ENCODE peak calls at places on chromosome 10, in ten cellular contexts. T is ascending aorta, P is heart left ventricle, A is endodermal cell, K is cardiac muscle cell, Z is lower leg skin, M is cardiac fibroblast, H is HFF-Myc, C is PC-9, E is upper lobe of right lung. F is an unnamed sample.

GRCh38 chr10:115402690-115403089 is 309.5 kb downstream of the ATRNL1 start:
- DNase-seq in T (no peak), P (no peak), A (no peak), K (peak; percentile 71), Z (no peak), M (peak; percentile 42), H (no peak), C (no peak), E (no peak), F (no peak)

GRCh38 chr10:69348824-69349541 is 67.7 kb downstream of the TACR2 start:
- DNase-seq in T (peak; percentile 91), P (peak; percentile 64), A (no peak), K (peak; percentile 90), Z (peak; percentile 94), M (peak; percentile 93), H (peak; percentile 27), C (peak; percentile 88), E (no peak), F (peak; percentile 88)

GRCh38 chr10:792083-792791 is 102.8 kb upstream of the DIP2C start:
- DNase-seq in T (no peak), P (no peak), A (peak; percentile 29), K (no peak), Z (peak; percentile 72), M (no peak), H (no peak), C (no peak), E (no peak), F (no peak)

GRCh38 chr10:45243261-45243660 is 72.1 kb downstream of the OR13A1 start:
- DNase-seq in T (no peak), P (no peak), A (no peak), K (no peak), Z (no peak), M (no peak), H (no peak), C (no peak), E (no peak), F (no peak)

GRCh38 chr10:86535057-86535882 is 13.7 kb upstream of the WAPL start:
- DNase-seq in T (peak; percentile 77), P (peak; percentile 88), A (peak; percentile 91), K (peak; percentile 39), Z (peak; percentile 93), M (peak; percentile 32), H (no peak), C (peak; percentile 74), E (peak; percentile 94), F (no peak)

GRCh38 chr10:25820496-25821415 is 113.3 kb upstream of the MYO3A start:
- DNase-seq in T (no peak), P (no peak), A (no peak), K (no peak), Z (no peak), M (peak; percentile 15), H (no peak), C (no peak), E (no peak), F (no peak)

GRCh38 chr10:18340496-18341051 is 200.3 kb downstream of the CACNB2 start:
- DNase-seq in T (no peak), P (peak; percentile 78), A (no peak), K (peak; percentile 29), Z (no peak), M (peak; percentile 38), H (no peak), C (no peak), E (no peak), F (no peak)

GRCh38 chr10:133318494-133319127 is 9.9 kb downstream of the ZNF511 start:
- DNase-seq in T (no peak), P (peak; percentile 58), A (peak; percentile 93), K (peak; percentile 65), Z (peak; percentile 89), M (peak; percentile 55), H (no peak), C (peak; percentile 56), E (peak; percentile 85), F (no peak)

DNA sequence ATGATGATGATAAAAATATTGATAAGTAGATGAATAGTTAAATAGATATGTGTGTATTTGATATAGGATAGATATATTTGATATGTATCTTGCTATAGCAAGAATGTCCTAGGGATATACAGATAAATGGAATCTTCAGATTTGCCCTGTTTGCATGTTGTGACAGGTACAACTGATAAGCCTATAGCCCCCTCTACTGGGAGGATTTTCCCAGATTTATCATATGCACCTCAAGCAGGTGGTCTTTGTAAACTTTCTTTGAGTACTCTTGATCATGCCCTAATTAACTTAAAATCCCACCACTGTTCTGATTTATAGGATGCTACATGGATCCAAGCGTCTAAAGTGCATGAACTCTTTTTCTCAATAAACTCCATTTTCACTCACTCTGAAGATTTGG is 1050.7 kb downstream of the SORCS3 start:
- DNase-seq in T (no peak), P (no peak), A (no peak), K (no peak), Z (no peak), M (no peak), H (no peak), C (no peak), E (no peak), F (no peak)
- TF ChIP-seq CTCF in T (no peak), P (peak; percentile 21), A (peak; percentile 90), K (no peak), Z (no peak), M (no peak), H (no peak), C (no peak), E (no peak), F (no peak)

GRCh38 chr10:43138757-43139241 is 554 bp downstream of the CSGALNACT2 start:
- DNase-seq in T (no peak), P (no peak), A (no peak), K (peak; percentile 28), Z (no peak), M (peak; percentile 36), H (no peak), C (peak; percentile 23), E (no peak), F (no peak)
- TF ChIP-seq CTCF in T (peak; percentile 11), P (no peak), A (no peak), K (no peak), Z (no peak), M (no peak), H (no peak), C (no peak), E (no peak), F (no peak)

GRCh38 chr10:27998954-27999275 is at the start of gene ODAD2:
- DNase-seq in T (no peak), P (no peak), A (no peak), K (no peak), Z (no peak), M (no peak), H (no peak), C (no peak), E (no peak), F (no peak)
- TF ChIP-seq CTCF in T (no peak), P (no peak), A (no peak), K (no peak), Z (no peak), M (no peak), H (no peak), C (no peak), E (no peak), F (no peak)

GRCh38 chr10:4332764-4333473 is 493.1 kb upstream of the AKR1E2 start:
- DNase-seq in T (no peak), P (no peak), A (no peak), K (no peak), Z (no peak), M (no peak), H (no peak), C (no peak), E (no peak), F (no peak)
- TF ChIP-seq CTCF in T (no peak), P (no peak), A (no peak), K (no peak), Z (no peak), M (no peak), H (no peak), C (no peak), E (no peak), F (no peak)

DNA sequence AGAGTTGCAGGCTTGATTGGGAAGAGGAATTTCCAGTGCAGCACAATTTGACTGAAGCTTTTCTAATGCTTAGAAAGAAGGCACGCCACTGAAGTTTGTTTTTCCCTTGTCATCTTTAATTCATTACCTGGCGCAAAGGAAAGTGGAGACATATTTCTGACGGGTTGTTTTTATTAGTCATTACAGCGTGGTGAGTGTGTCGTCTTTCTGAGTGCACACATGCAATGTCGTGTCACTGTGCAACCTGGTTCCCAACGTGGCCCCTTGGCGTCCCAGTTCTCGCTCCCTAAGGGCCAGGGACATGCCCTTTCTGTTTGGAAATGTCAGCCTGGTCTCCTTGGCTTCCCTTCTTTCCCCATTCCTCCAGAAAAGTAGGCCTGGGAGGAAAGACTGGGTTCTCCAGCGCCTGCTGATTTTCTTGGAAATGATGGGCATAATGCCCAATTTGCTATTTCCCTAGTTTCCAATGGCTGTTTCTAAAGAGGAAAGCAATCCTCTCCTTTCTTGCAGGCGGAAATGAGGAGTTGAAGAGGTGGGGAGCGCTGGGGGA is 250.0 kb downstream of the ARHGAP12 start:
- DNase-seq in T (no peak), P (no peak), A (no peak), K (no peak), Z (no peak), M (no peak), H (no peak), C (no peak), E (no peak), F (no peak)
- TF ChIP-seq CTCF in T (no peak), P (no peak), A (no peak), K (no peak), Z (no peak), M (no peak), H (no peak), C (no peak), E (no peak), F (no peak)

GRCh38 chr10:79155301-79156081 is 86.7 kb downstream of the ZMIZ1 start:
- DNase-seq in T (peak; percentile 84), P (peak; percentile 73), A (peak; percentile 63), K (peak; percentile 35), Z (no peak), M (no peak), H (no peak), C (no peak), E (no peak), F (no peak)
- TF ChIP-seq CTCF in T (no peak), P (no peak), A (peak; percentile 32), K (peak; percentile 17), Z (no peak), M (no peak), H (no peak), C (no peak), E (no peak), F (peak; percentile 19)

GRCh38 chr10:121085386-121085785 is 234.2 kb downstream of the WDR11 start:
- DNase-seq in T (no peak), P (no peak), A (peak; percentile 14), K (no peak), Z (no peak), M (no peak), H (no peak), C (no peak), E (no peak), F (no peak)
- TF ChIP-seq CTCF in T (no peak), P (no peak), A (no peak), K (no peak), Z (no peak), M (no peak), H (no peak), C (no peak), E (no peak), F (no peak)

GRCh38 chr10:63003816-63004453 is 129.2 kb upstream of the NRBF2 start:
- DNase-seq in T (no peak), P (no peak), A (peak; percentile 47), K (peak; percentile 16), Z (no peak), M (no peak), H (no peak), C (no peak), E (no peak), F (no peak)
- TF ChIP-seq CTCF in T (no peak), P (peak; percentile 11), A (peak; percentile 66), K (peak; percentile 22), Z (no peak), M (peak; percentile 19), H (peak; percentile 23), C (peak; percentile 61), E (peak; percentile 36), F (peak; percentile 13)